ENCODE peak calls at places on chromosomes 5 and 9, in nine cellular contexts. T is non-pigmented ciliary epithelial cell; Y is fibroblast of the aortic adventitia; A is Karpas-422; X is cardiac fibroblast; D is stimulated activated CD4-positive, alpha-beta T cell treated with anti-CD3 and anti-CD28 coated beads, Interleukin-4, amount 100 ng/mL, for 24 hours; P is nucleus accumbens; E is B cell; M is HEK293T. C is an unnamed sample.

GRCh38 chr5:2207966-2208544 is 325.3 kb upstream of the IRX4 start:
- DNase-seq in Y (no peak), E (no peak), X (no peak), A (no peak), M (peak), T (no peak), P (no peak), D (no peak), C (no peak)

GRCh38 chr9:98168952-98169488 is 23.4 kb downstream of the CORO2A start:
- DNase-seq in A (peak), E (peak), M (no peak), D (peak), P (no peak), Y (peak), T (peak), X (peak), C (no peak)

GRCh38 chr5:124411089-124411488 is 335.4 kb downstream of the ZNF608 start:
- DNase-seq in P (no peak), Y (peak), A (peak), X (peak), T (no peak), M (no peak), E (no peak), D (no peak), C (no peak)

GRCh38 chr5:129048509-129048908 is 46.0 kb upstream of the ISOC1 start:
- DNase-seq in T (no peak), Y (no peak), A (no peak), X (no peak), E (no peak), M (no peak), P (no peak), D (no peak), C (no peak)

GRCh38 chr9:127336086-127336485 is 60.9 kb upstream of the SLC2A8 start:
- DNase-seq in E (no peak), P (no peak), A (no peak), T (no peak), X (peak), Y (peak), D (no peak), M (no peak), C (peak)

GRCh38 chr5:90477073-90477472 is 2.4 kb downstream of the POLR3G start:
- DNase-seq in A (no peak), Y (no peak), P (no peak), T (no peak), D (no peak), X (no peak), M (no peak), E (no peak), C (no peak)

GRCh38 chr9:2963307-2963706 is 119.4 kb upstream of the PUM3 start:
- DNase-seq in E (no peak), X (no peak), M (no peak), T (no peak), D (no peak), Y (no peak), P (no peak), A (no peak), C (no peak)

GRCh38 chr9:126419475-126419874 is 92.8 kb downstream of the MVB12B start:
- DNase-seq in E (no peak), D (no peak), Y (no peak), A (no peak), T (no peak), X (no peak), P (no peak), M (no peak), C (no peak)

GRCh38 chr5:959581-960531 is 48.7 kb upstream of the NKD2 start:
- DNase-seq in M (no peak), E (no peak), P (no peak), Y (no peak), T (no peak), A (no peak), D (no peak), X (no peak), C (no peak)

GRCh38 chr9:23088932-23089364 is 642.3 kb downstream of the DMRTA1 start:
- DNase-seq in T (no peak), A (peak), Y (peak), M (peak), D (no peak), E (no peak), P (no peak), X (no peak), C (no peak)

GRCh38 chr5:125492977-125493376 is 746.5 kb upstream of the ZNF608 start:
- DNase-seq in Y (no peak), X (no peak), E (no peak), P (no peak), M (no peak), T (no peak), A (no peak), D (no peak), C (no peak)

GRCh38 chr5:421287-421880 is 21.6 kb upstream of the EXOC3 start:
- DNase-seq in X (no peak), T (no peak), A (no peak), P (no peak), E (peak), M (no peak), D (no peak), Y (no peak), C (no peak)

GRCh38 chr9:84317563-84317962 is 23.0 kb downstream of the SLC28A3 start:
- DNase-seq in A (peak), M (no peak), P (no peak), T (no peak), Y (no peak), D (no peak), E (no peak), X (no peak), C (no peak)

GRCh38 chr5:95904827-95905226 is 56.8 kb downstream of the ELL2 start:
- DNase-seq in A (no peak), E (no peak), T (no peak), D (no peak), P (no peak), X (no peak), Y (no peak), M (no peak), C (no peak)

GRCh38 chr9:1046639-1047604 is 3.2 kb upstream of the DMRT2 start:
- DNase-seq in A (no peak), P (no peak), Y (no peak), X (no peak), D (no peak), T (no peak), E (no peak), M (no peak), C (no peak)

GRCh38 chr5:78920604-78921003 is 64.5 kb downstream of the ARSB start:
- DNase-seq in D (no peak), T (no peak), X (peak), E (no peak), A (no peak), P (no peak), M (no peak), Y (peak), C (peak)

GRCh38 chr5:138024117-138024516 is 8.8 kb downstream of the FAM13B start:
- DNase-seq in D (no peak), P (no peak), A (no peak), T (no peak), M (no peak), X (no peak), E (no peak), Y (no peak), C (peak)

GRCh38 chr9:120768247-120768646 is 25.0 kb downstream of the FBXW2 start:
- DNase-seq in P (no peak), X (no peak), A (no peak), Y (no peak), M (no peak), T (no peak), D (no peak), E (no peak), C (no peak)

GRCh38 chr5:72171667-72172066 is 64.4 kb downstream of the MAP1B start:
- DNase-seq in Y (no peak), P (no peak), D (peak), A (no peak), E (no peak), T (no peak), X (peak), M (no peak), C (no peak)

GRCh38 chr5:178554311-178554710 is 35.9 kb downstream of the COL23A1 start:
- DNase-seq in P (no peak), D (no peak), X (no peak), Y (no peak), M (no peak), E (no peak), T (no peak), A (no peak), C (no peak)

GRCh38 chr5:107869459-107870115 is 198.8 kb upstream of the EFNA5 start:
- DNase-seq in M (no peak), Y (peak), A (no peak), D (no peak), X (peak), T (peak), E (no peak), P (no peak), C (peak)

GRCh38 chr9:14423816-14424261 is 109.9 kb upstream of the NFIB start:
- DNase-seq in A (no peak), T (peak), D (no peak), P (no peak), E (no peak), M (no peak), X (peak), Y (peak), C (peak)

GRCh38 chr9:27337833-27338526 is 41.0 kb upstream of the EQTN start:
- DNase-seq in A (no peak), P (no peak), T (no peak), X (no peak), M (no peak), D (no peak), Y (no peak), E (no peak), C (no peak)

GRCh38 chr9:120855827-120856636 is 13.3 kb upstream of the PSMD5 start:
- DNase-seq in E (peak), Y (no peak), X (no peak), M (no peak), P (no peak), T (no peak), A (no peak), D (no peak), C (no peak)

GRCh38 chr5:68242743-68243142 is 27.2 kb downstream of the PIK3R1 start:
- DNase-seq in M (no peak), X (peak), T (no peak), A (no peak), E (no peak), D (no peak), Y (peak), P (no peak), C (no peak)

GRCh38 chr9:107810493-107810931 is 320.9 kb upstream of the KLF4 start:
- DNase-seq in D (no peak), A (no peak), M (no peak), X (peak), P (no peak), T (no peak), E (no peak), Y (no peak), C (peak)

GRCh38 chr5:154523104-154523503 is 45.1 kb upstream of the HAND1 start:
- DNase-seq in A (no peak), P (no peak), M (no peak), D (no peak), E (no peak), Y (no peak), X (no peak), T (no peak), C (no peak)

GRCh38 chr5:67354051-67354450 is 157.5 kb upstream of the CD180 start:
- DNase-seq in P (no peak), Y (no peak), E (no peak), X (no peak), M (no peak), T (no peak), D (no peak), A (no peak), C (no peak)

GRCh38 chr9:111828193-111828592 is 33.5 kb upstream of the SHOC1 start:
- DNase-seq in Y (peak), D (no peak), X (peak), A (no peak), P (no peak), M (no peak), T (no peak), E (no peak), C (peak)

GRCh38 chr9:135246248-135247173 is 159.0 kb downstream of the OLFM1 start:
- DNase-seq in X (no peak), D (no peak), P (no peak), E (no peak), M (no peak), T (no peak), A (no peak), Y (no peak), C (no peak)

GRCh38 chr5:142926549-142926948 is 156.4 kb downstream of the ARHGAP26 start:
- DNase-seq in E (no peak), Y (no peak), P (no peak), X (no peak), M (no peak), T (no peak), D (no peak), A (no peak), C (no peak)

GRCh38 chr9:136090768-136091581 is 4.1 kb downstream of the NACC2 start:
- DNase-seq in M (no peak), E (no peak), A (no peak), X (no peak), Y (no peak), P (no peak), D (no peak), T (no peak), C (no peak)

GRCh38 chr5:142548739-142549275 is 137.1 kb downstream of the FGF1 start:
- DNase-seq in X (peak), D (peak), P (no peak), E (no peak), T (peak), Y (peak), M (peak), A (peak), C (peak)

GRCh38 chr5:93378073-93378472 is 202.9 kb downstream of the NR2F1-AS1 start:
- DNase-seq in E (no peak), X (peak), T (peak), D (no peak), M (no peak), Y (no peak), P (no peak), A (no peak), C (peak)

GRCh38 chr9:108535526-108535925 is 320.3 kb downstream of the ACTL7B start:
- DNase-seq in M (peak), Y (no peak), P (no peak), A (peak), E (no peak), T (no peak), X (peak), D (no peak), C (peak)